ENCODE peak calls at places on chromosomes 6 and 20, in four cellular contexts. One of them, this sample, is unnamed.

GRCh38 chr6:137777299-137778075 is 89.6 kb upstream of the TNFAIP3 start:
- DNase-seq in A549: no peak
- DNase-seq in HepG2: no peak
- DNase-seq in GM12878: no peak
- DNase-seq in this sample: no peak

GRCh38 chr6:160900031-160900430 is 91.5 kb upstream of the MAP3K4 start:
- DNase-seq in A549: no peak
- DNase-seq in HepG2: no peak
- DNase-seq in GM12878: no peak
- DNase-seq in this sample: no peak

GRCh38 chr6:114619621-114620020 is 276.8 kb upstream of the HS3ST5 start:
- DNase-seq in A549: no peak
- DNase-seq in HepG2: no peak
- DNase-seq in GM12878: no peak
- DNase-seq in this sample: no peak

GRCh38 chr6:47153066-47153755 is 111.1 kb upstream of the ADGRF1 start:
- DNase-seq in A549: peak
- DNase-seq in HepG2: peak
- DNase-seq in GM12878: no peak
- DNase-seq in this sample: no peak

GRCh38 chr6:5084787-5085637 is at the start of gene PPP1R3G:
- DNase-seq in A549: peak
- DNase-seq in HepG2: no peak
- DNase-seq in GM12878: no peak
- DNase-seq in this sample: peak

GRCh38 chr20:17857639-17858449 is 110.8 kb downstream of the SNX5 start:
- DNase-seq in A549: no peak
- DNase-seq in HepG2: no peak
- DNase-seq in GM12878: no peak
- DNase-seq in this sample: no peak

GRCh38 chr6:37691904-37692806 is 5.5 kb downstream of the MDGA1 start:
- DNase-seq in A549: peak
- DNase-seq in HepG2: peak
- DNase-seq in GM12878: no peak
- DNase-seq in this sample: peak

GRCh38 chr6:157464653-157465535 is 83.9 kb downstream of the ZDHHC14 start:
- DNase-seq in A549: no peak
- DNase-seq in HepG2: no peak
- DNase-seq in GM12878: peak
- DNase-seq in this sample: no peak

GRCh38 chr6:6366778-6367177 is 46.3 kb upstream of the F13A1 start:
- DNase-seq in A549: no peak
- DNase-seq in HepG2: no peak
- DNase-seq in GM12878: no peak
- DNase-seq in this sample: no peak

GRCh38 chr20:63783970-63784369 is 44.4 kb downstream of the SLC2A4RG start:
- DNase-seq in A549: no peak
- DNase-seq in HepG2: no peak
- DNase-seq in GM12878: no peak
- DNase-seq in this sample: no peak

GRCh38 chr20:46324960-46325703 is 16.8 kb upstream of the CDH22 start:
- DNase-seq in A549: peak
- DNase-seq in HepG2: peak
- DNase-seq in GM12878: no peak
- DNase-seq in this sample: peak

GRCh38 chr20:52404676-52405075 is 213.1 kb upstream of the ZFP64 start:
- DNase-seq in A549: no peak
- DNase-seq in HepG2: no peak
- DNase-seq in GM12878: no peak
- DNase-seq in this sample: no peak

DNA sequence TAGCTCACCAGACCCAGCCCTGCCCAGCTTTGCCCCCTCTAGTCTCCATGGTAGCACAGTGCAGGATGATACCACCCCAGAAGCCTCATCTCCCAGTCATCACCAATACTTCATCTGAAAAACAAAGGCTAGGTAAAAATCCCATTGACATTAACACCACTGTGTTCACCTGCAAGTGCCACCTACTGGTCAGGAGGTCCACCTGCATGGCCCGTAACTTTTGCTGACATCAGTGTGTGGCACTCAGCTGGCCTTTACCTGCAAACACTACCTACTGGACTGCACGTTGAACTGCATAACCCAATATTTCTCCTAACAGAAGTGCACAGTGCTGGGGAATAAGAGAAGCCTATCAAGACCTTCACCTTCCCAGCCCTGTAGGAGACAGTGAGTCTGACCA is 234.7 kb upstream of the ADGRB3 start:
- DNase-seq in A549: peak
- DNase-seq in HepG2: no peak
- DNase-seq in GM12878: no peak
- DNase-seq in this sample: no peak
- TF ChIP-seq CTCF in A549: no peak
- TF ChIP-seq CTCF in HepG2: no peak
- TF ChIP-seq CTCF in GM12878: peak
- TF ChIP-seq CTCF in this sample: no peak

GRCh38 chr6:67606905-67607828 is 1027.9 kb upstream of the ADGRB3 start:
- DNase-seq in A549: peak
- DNase-seq in HepG2: no peak
- DNase-seq in GM12878: no peak
- DNase-seq in this sample: peak
- TF ChIP-seq PBX3 in A549: no peak
- TF ChIP-seq PBX3 in HepG2: no peak
- TF ChIP-seq PBX3 in GM12878: no peak
- TF ChIP-seq PBX3 in this sample: no peak

DNA sequence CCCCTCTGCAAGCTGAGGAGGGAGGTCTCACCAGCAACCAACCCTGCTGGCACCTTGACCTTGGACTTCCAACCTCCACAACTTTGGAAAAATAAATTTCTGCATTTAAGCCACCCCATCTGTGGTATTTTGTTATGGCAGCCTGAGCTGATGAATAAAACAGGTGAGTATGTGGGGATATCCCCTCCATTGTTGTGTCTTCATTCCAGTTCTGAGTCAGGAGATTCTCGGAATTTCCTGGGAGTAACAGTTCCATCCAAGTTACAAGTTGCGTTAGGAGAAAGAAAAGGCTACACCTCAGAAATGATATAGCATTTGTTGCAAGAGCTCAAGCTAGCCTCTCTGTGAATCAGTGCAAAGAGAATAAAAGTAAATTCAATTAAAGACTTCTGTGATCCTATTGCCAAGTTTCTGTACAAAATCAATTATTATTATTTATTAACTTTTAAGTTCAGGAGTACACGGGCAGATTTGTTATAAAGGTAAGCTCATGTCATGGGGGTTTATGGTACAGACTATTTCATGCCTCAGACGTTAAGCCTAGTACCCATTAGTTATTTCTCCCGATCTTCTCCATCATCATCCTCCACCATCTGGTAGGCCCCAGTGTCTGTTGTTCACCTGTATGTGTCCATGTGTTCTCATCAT is 153.0 kb downstream of the NKAIN2 start:
- DNase-seq in A549: no peak
- DNase-seq in HepG2: no peak
- DNase-seq in GM12878: no peak
- DNase-seq in this sample: no peak
- TF ChIP-seq CTCF in A549: no peak
- TF ChIP-seq CTCF in HepG2: no peak
- TF ChIP-seq CTCF in GM12878: no peak
- TF ChIP-seq CTCF in this sample: no peak

GRCh38 chr6:31533455-31533841 is 4.7 kb downstream of the MCCD1 start:
- DNase-seq in A549: no peak
- DNase-seq in HepG2: no peak
- DNase-seq in GM12878: no peak
- DNase-seq in this sample: no peak
- TF ChIP-seq PBX3 in A549: no peak
- TF ChIP-seq PBX3 in HepG2: no peak
- TF ChIP-seq PBX3 in GM12878: no peak
- TF ChIP-seq PBX3 in this sample: no peak

GRCh38 chr6:24274441-24275083 is 83.3 kb downstream of the DCDC2 start:
- DNase-seq in A549: peak
- DNase-seq in HepG2: no peak
- DNase-seq in GM12878: no peak
- DNase-seq in this sample: peak
- TF ChIP-seq CTCF in A549: peak
- TF ChIP-seq CTCF in HepG2: peak
- TF ChIP-seq CTCF in GM12878: peak
- TF ChIP-seq CTCF in this sample: peak

GRCh38 chr6:90941885-90942284 is 355.0 kb upstream of the MAP3K7 start:
- DNase-seq in A549: no peak
- DNase-seq in HepG2: no peak
- DNase-seq in GM12878: no peak
- DNase-seq in this sample: no peak

GRCh38 chr6:90936286-90936685 is 349.4 kb upstream of the MAP3K7 start:
- DNase-seq in A549: no peak
- DNase-seq in HepG2: no peak
- DNase-seq in GM12878: no peak
- DNase-seq in this sample: peak

GRCh38 chr6:90939906-90940305 is 353.0 kb upstream of the MAP3K7 start:
- DNase-seq in A549: no peak
- DNase-seq in HepG2: no peak
- DNase-seq in GM12878: no peak
- DNase-seq in this sample: no peak

GRCh38 chr6:90938116-90938515 is 351.2 kb upstream of the MAP3K7 start:
- DNase-seq in A549: no peak
- DNase-seq in HepG2: no peak
- DNase-seq in GM12878: no peak
- DNase-seq in this sample: no peak

GRCh38 chr6:90940812-90941481 is 354.1 kb upstream of the MAP3K7 start:
- DNase-seq in A549: peak
- DNase-seq in HepG2: peak
- DNase-seq in GM12878: peak
- DNase-seq in this sample: peak
- TF ChIP-seq PBX3 in A549: no peak
- TF ChIP-seq PBX3 in HepG2: no peak
- TF ChIP-seq PBX3 in GM12878: no peak
- TF ChIP-seq PBX3 in this sample: no peak